ENCODE peak calls at places on chromosomes 16 and 17, in seven cellular contexts. M, S, D, W, J, C and R are unnamed samples.

GRCh38 chr17:37327341-37328090 is 48.3 kb upstream of the C17orf78 start:
- DNase-seq in D (peak), M (no peak), C (no peak), W (no peak), J (no peak), S (no peak), R (no peak)

GRCh38 chr16:50152807-50153647 is at the start of gene TENT4B:
- DNase-seq in S (peak), D (peak), W (peak), M (peak), J (peak), C (peak), R (peak)

GRCh38 chr17:27319536-27320221 is 25.8 kb downstream of the WSB1 start:
- DNase-seq in J (no peak), M (no peak), W (no peak), D (no peak), S (peak), C (no peak), R (no peak)

GRCh38 chr16:88982286-88983084 is 5.5 kb upstream of the CBFA2T3 start:
- DNase-seq in J (no peak), W (no peak), D (no peak), C (no peak), M (no peak), S (no peak), R (peak)

GRCh38 chr16:50602531-50603205 is 54.5 kb downstream of the NKD1 start:
- DNase-seq in M (no peak), W (no peak), S (no peak), J (no peak), D (no peak), C (no peak), R (no peak)

GRCh38 chr16:85258166-85258565 is 145.9 kb upstream of the CIBAR2 start:
- DNase-seq in S (no peak), J (no peak), D (no peak), M (no peak), C (no peak), W (no peak), R (no peak)

GRCh38 chr17:75753514-75754377 is 11.2 kb downstream of the GALK1 start:
- DNase-seq in D (no peak), C (no peak), S (no peak), J (no peak), M (peak), W (peak), R (peak)

GRCh38 chr16:16018705-16019104 is 69.3 kb downstream of the ABCC1 start:
- DNase-seq in C (no peak), M (peak), W (no peak), D (peak), J (no peak), S (no peak), R (no peak)

GRCh38 chr16:69273009-69273408 is 38.1 kb upstream of the VPS4A start:
- DNase-seq in D (no peak), W (no peak), J (no peak), C (no peak), S (no peak), M (no peak), R (no peak)

GRCh38 chr17:73639926-73640325 is 4.3 kb downstream of the SDK2 start:
- DNase-seq in D (no peak), S (no peak), W (no peak), M (peak), J (no peak), C (no peak), R (no peak)

GRCh38 chr17:78781339-78782304 is at the start of gene CYTH1:
- DNase-seq in W (no peak), D (peak), J (no peak), S (peak), M (no peak), C (no peak), R (peak)

GRCh38 chr17:57519199-57519598 is 225.9 kb downstream of the CCDC182 start:
- DNase-seq in M (no peak), J (no peak), W (peak), S (no peak), C (no peak), D (peak), R (no peak)

GRCh38 chr16:55666012-55666411 is 10.2 kb downstream of the SLC6A2 start:
- DNase-seq in S (no peak), J (no peak), D (no peak), W (no peak), C (no peak), M (no peak), R (no peak)

GRCh38 chr17:63854709-63855108 is 12.2 kb upstream of the SMARCD2 start:
- DNase-seq in J (no peak), C (no peak), S (no peak), W (no peak), D (no peak), M (peak), R (no peak)

GRCh38 chr17:55577687-55578086 is 66.4 kb upstream of the SMIM36 start:
- DNase-seq in J (no peak), W (no peak), M (no peak), D (no peak), C (no peak), S (no peak), R (no peak)

GRCh38 chr17:47990962-47991731 is 20.2 kb downstream of the CDK5RAP3 start:
- DNase-seq in J (no peak), W (no peak), M (no peak), D (no peak), S (no peak), C (no peak), R (no peak)

GRCh38 chr17:71338396-71338795 is 782.4 kb upstream of the SOX9 start:
- DNase-seq in W (no peak), C (no peak), D (peak), M (no peak), J (no peak), S (no peak), R (peak)

GRCh38 chr17:65013613-65014391 is 42.7 kb downstream of the GNA13 start:
- DNase-seq in M (peak), W (no peak), C (peak), D (no peak), J (no peak), S (no peak), R (peak)

GRCh38 chr16:1823821-1824220 is 2.8 kb downstream of the HAGH start:
- DNase-seq in D (peak), J (no peak), S (peak), M (peak), C (no peak), W (no peak), R (peak)

GRCh38 chr16:81975637-81976036 is 35.6 kb downstream of the SDR42E1 start:
- DNase-seq in C (no peak), M (no peak), W (no peak), D (no peak), J (no peak), S (no peak), R (no peak)

GRCh38 chr17:82384730-82385429 is 13.3 kb downstream of the UTS2R start:
- DNase-seq in J (no peak), W (no peak), S (no peak), M (peak), D (peak), C (no peak), R (no peak)

GRCh38 chr16:72198021-72198420 is 26.1 kb upstream of the PMFBP1 start:
- DNase-seq in M (no peak), S (peak), C (no peak), D (no peak), W (no peak), J (no peak), R (no peak)
- TF ChIP-seq MAX in M (no peak), S (peak), C (no peak), D (no peak), W (no peak), J (no peak), R (no peak)

DNA sequence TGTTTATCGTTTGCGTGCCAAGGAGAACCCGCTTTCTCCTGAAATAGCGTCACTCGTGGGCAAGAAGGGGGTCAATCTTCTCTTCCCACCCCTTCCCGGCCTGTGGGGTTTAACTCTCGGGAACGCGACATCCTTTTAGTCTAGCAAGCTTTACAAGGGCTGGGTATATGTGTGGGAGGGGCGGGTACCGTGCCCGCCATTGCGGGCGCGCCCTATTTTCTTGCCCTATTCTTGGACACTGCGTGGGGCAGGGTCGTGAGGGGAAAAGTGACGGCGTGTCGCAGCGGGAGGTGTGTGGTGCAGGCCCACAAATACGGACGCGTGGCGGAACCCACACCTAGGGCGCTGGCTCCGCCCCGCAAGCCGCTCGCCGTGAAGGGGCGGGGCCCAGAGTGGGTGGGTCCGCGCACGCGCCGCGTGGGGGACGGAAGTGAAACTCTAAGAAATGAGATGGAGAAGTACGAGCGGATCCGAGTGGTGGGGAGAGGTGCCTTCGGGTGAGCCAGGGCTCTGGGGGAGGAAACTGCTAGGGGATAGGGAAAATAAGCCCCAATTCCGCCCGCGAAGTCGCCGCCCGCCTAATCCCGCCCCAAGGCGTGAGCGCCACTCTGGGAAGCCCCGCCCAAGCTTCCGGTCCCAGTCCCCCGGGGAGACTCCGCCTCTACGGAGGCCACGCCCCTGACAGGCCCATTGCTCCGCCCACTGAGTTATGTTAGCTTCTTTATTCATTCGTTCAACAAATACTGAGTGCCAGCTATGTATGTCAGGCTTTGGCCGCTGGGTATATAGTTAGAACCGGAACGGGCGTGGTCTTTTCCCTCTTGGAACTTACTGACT is at the start of gene NEK8:
- DNase-seq in D (peak), C (peak), J (peak), M (peak), W (no peak), S (peak), R (peak)
- TF ChIP-seq POLR2A in D (peak), C (no peak), J (peak), M (peak), W (no peak), S (peak), R (peak)

DNA sequence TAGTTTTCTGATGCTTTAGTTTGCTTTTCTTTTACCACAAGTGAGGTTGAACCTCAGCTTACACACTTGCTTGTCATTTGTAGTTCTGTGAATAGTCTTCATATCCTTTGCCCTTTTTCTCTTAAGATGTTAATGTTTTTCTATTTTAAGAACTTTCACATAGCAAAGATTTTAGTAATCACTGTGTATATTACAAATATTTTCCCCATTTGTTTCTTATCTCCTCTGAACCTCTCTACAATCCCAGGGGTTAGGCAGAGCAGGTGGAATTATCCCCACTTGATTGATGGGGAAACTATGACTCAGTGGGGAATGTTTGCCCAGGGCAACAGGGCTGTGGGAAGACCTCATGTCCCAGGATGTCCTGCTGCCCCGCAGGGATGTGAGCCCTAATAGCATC is 11.7 kb upstream of the MYH3 start:
- DNase-seq in S (peak), W (no peak), D (peak), C (no peak), J (no peak), M (no peak), R (no peak)
- TF ChIP-seq MAX in S (no peak), W (no peak), D (no peak), C (no peak), J (no peak), M (no peak), R (no peak)

GRCh38 chr16:78100162-78100467 is 661 bp downstream of the WWOX start:
- DNase-seq in C (no peak), S (no peak), D (peak), W (no peak), J (no peak), M (no peak), R (no peak)

GRCh38 chr16:78097522-78097921 is 1.9 kb upstream of the WWOX start:
- DNase-seq in W (no peak), M (no peak), J (no peak), C (no peak), S (no peak), D (no peak), R (no peak)

GRCh38 chr16:78099372-78100161 is at the start of gene WWOX:
- DNase-seq in S (peak), M (peak), W (peak), D (peak), C (peak), J (peak), R (peak)

GRCh38 chr16:78098087-78098486 is 1.4 kb upstream of the WWOX start:
- DNase-seq in C (no peak), D (no peak), M (no peak), S (no peak), J (no peak), W (no peak), R (no peak)

GRCh38 chr16:78098544-78099371 is 696 bp upstream of the WWOX start:
- DNase-seq in W (no peak), M (no peak), J (no peak), C (no peak), D (no peak), S (no peak), R (peak)
- TF ChIP-seq POLR2A in W (no peak), M (no peak), J (no peak), C (no peak), D (peak), S (peak), R (peak)

GRCh38 chr16:4008116-4008515 is 108.1 kb downstream of the ADCY9 start:
- DNase-seq in D (no peak), W (no peak), M (no peak), S (no peak), C (no peak), J (no peak), R (no peak)

GRCh38 chr16:4011940-4012629 is 104.2 kb downstream of the ADCY9 start:
- DNase-seq in J (no peak), S (no peak), W (no peak), M (peak), D (no peak), C (no peak), R (no peak)

GRCh38 chr16:4010225-4011158 is 105.8 kb downstream of the ADCY9 start:
- DNase-seq in S (peak), D (no peak), J (no peak), M (no peak), W (no peak), C (no peak), R (no peak)

GRCh38 chr16:4009177-4009576 is 107.1 kb downstream of the ADCY9 start:
- DNase-seq in M (no peak), C (no peak), D (no peak), S (no peak), W (no peak), J (no peak), R (no peak)

DNA sequence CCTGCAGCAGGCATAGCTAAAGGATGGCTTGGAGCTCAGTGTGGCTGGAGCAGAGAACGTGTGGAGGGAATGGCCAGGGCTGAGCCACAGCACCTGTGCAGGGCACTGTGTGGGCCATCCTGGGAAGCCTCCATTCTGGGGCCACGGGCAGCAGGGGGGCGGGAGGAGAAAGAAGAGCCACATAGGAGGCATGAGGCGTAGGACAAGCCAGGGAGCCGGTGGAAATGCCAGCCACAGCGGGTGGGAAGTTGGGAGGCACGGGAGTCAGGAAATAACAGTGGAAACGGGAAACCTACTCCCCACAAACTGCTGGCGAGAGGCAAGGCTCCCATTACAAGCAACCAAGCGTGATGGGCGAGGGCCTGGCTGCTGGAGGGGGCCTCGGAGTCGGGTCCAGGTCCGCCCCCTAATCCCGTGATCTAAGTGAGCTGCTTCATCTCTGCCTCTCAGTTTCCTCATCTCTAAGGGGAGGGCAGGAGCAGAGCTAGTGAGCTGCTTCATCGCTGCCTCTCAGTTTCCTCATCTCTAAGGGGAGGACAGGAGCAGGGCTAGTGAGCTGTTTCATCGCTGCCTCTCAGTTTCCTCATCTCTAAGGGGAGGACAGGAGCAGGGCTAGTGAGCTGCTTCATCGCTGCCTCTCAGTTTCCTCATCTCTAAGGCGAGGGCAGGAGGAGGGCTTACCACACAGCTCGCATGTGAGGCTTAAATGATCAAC is 104.9 kb downstream of the ADCY9 start:
- DNase-seq in M (no peak), W (no peak), S (peak), D (no peak), J (no peak), C (no peak), R (peak)
- TF ChIP-seq MAX in M (no peak), W (no peak), S (no peak), D (no peak), J (no peak), C (no peak), R (no peak)

GRCh38 chr17:42016952-42017865 is at the start of gene DNAJC7:
- DNase-seq in D (peak), M (peak), C (peak), J (peak), S (peak), W (peak), R (peak)
- TF ChIP-seq POLR2A in D (peak), M (peak), C (peak), J (peak), S (peak), W (peak), R (peak)

DNA sequence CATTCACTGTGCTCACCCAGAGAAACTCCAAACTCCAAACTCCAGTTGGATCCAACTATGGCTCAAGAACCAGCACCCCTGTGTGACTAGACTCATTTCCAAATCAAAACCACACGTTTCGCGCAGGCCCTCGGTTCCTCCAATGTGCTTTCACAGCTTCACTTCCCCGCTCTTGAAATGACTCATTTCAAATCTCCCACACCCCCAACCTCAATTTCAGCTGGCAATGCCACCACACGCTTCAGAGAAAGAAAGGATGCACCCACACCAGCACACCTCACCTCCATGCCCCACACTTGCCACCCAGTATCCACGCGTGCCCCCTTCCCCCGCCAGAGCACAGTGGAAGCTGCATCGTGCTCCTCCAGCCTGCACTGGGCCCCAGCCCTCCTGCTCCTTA is 9.0 kb downstream of the TMEM92 start:
- DNase-seq in W (no peak), S (no peak), M (no peak), D (no peak), J (peak), C (no peak), R (peak)
- TF ChIP-seq MAX in W (no peak), S (no peak), M (no peak), D (no peak), J (no peak), C (no peak), R (no peak)

GRCh38 chr16:30585400-30586191 is at the start of gene ZNF785:
- DNase-seq in S (peak), M (no peak), J (peak), W (peak), C (no peak), D (peak), R (peak)
- TF ChIP-seq POLR2A in S (peak), M (no peak), J (peak), W (peak), C (no peak), D (no peak), R (peak)